ENCODE peak calls at places on chromosome 9, in ten cellular contexts. N, Z, L, U, C, H, Y, J, T and A are unnamed samples.
A peak's percentile ranks its signal among the peaks of the same experiment; 100 is the strongest.

GRCh38 chr9:126499005-126499910 is 114.5 kb upstream of the LMX1B start:
- DNase-seq in C (no peak), Z (peak; percentile 57), U (peak; percentile 29), L (peak; percentile 46), Y (no peak), H (no peak), N (peak; percentile 57), J (peak; percentile 58), T (no peak), A (peak; percentile 45)

GRCh38 chr9:107282268-107282667 is 811 bp upstream of the RAD23B start:
- DNase-seq in H (no peak), N (no peak), L (no peak), U (no peak), J (no peak), C (no peak), Z (no peak), T (no peak), Y (no peak), A (peak; percentile 17)

GRCh38 chr9:134365791-134366222 is 39.6 kb downstream of the RXRA start:
- DNase-seq in T (peak; percentile 84), C (no peak), Y (peak; percentile 74), H (peak; percentile 80), N (no peak), Z (peak; percentile 17), L (no peak), J (peak; percentile 82), U (peak; percentile 62), A (peak; percentile 49)

GRCh38 chr9:120710110-120710981 is 3.9 kb downstream of the MEGF9 start:
- DNase-seq in L (peak; percentile 85), N (peak; percentile 50), H (no peak), Z (no peak), C (no peak), Y (no peak), U (no peak), T (no peak), J (no peak), A (peak; percentile 29)

GRCh38 chr9:18274693-18275092 is 199.3 kb upstream of the ADAMTSL1 start:
- DNase-seq in J (no peak), Z (no peak), H (no peak), L (no peak), T (no peak), C (no peak), Y (no peak), U (no peak), N (peak; percentile 14), A (peak; percentile 83)

GRCh38 chr9:77440057-77440456 is 208.1 kb downstream of the GNA14 start:
- DNase-seq in L (no peak), N (no peak), U (no peak), Z (no peak), J (no peak), Y (no peak), H (no peak), C (no peak), T (peak; percentile 18), A (peak; percentile 27)

GRCh38 chr9:14186096-14186495 is 127.8 kb downstream of the NFIB start:
- DNase-seq in H (no peak), J (no peak), N (no peak), U (no peak), Y (no peak), T (no peak), C (no peak), Z (no peak), L (no peak), A (no peak)

GRCh38 chr9:68780735-68781134 is 75.7 kb downstream of the PIP5K1B start:
- DNase-seq in J (peak; percentile 35), N (peak; percentile 6), U (no peak), L (peak; percentile 36), Z (no peak), Y (no peak), H (no peak), T (no peak), C (no peak), A (no peak)

GRCh38 chr9:3330792-3331420 is 194.9 kb downstream of the RFX3 start:
- DNase-seq in T (no peak), C (no peak), J (no peak), Z (no peak), N (peak; percentile 94), H (no peak), U (no peak), L (no peak), Y (no peak), A (peak; percentile 32)

GRCh38 chr9:128733256-128733655 is 9.3 kb upstream of the ZDHHC12 start:
- DNase-seq in Z (peak; percentile 83), H (peak; percentile 60), U (peak; percentile 57), Y (peak; percentile 73), C (no peak), J (peak; percentile 90), T (peak; percentile 57), N (peak; percentile 35), L (no peak), A (peak; percentile 92)

GRCh38 chr9:135365013-135365768 is 114.4 kb upstream of the PPP1R26 start:
- DNase-seq in Z (no peak), H (no peak), J (no peak), C (no peak), N (no peak), U (no peak), L (no peak), T (no peak), Y (no peak), A (no peak)

GRCh38 chr9:5626727-5627634 is 1.9 kb upstream of the RIC1 start:
- DNase-seq in H (peak; percentile 32), Z (no peak), Y (peak; percentile 63), T (peak; percentile 51), U (peak; percentile 34), C (no peak), J (peak; percentile 38), N (peak; percentile 36), L (peak; percentile 93), A (peak; percentile 93)

GRCh38 chr9:34521406-34522045 is 1.3 kb downstream of the ENHO start:
- DNase-seq in C (no peak), N (no peak), Z (no peak), J (no peak), L (no peak), T (no peak), Y (no peak), H (no peak), U (no peak), A (no peak)

GRCh38 chr9:27818348-27818747 is 245.1 kb upstream of the C9orf72 start:
- DNase-seq in N (no peak), J (no peak), H (no peak), C (no peak), Y (no peak), U (no peak), L (no peak), Z (no peak), T (no peak), A (no peak)

GRCh38 chr9:27817747-27818146 is 244.5 kb upstream of the C9orf72 start:
- DNase-seq in H (no peak), J (no peak), Y (no peak), N (no peak), T (no peak), L (no peak), Z (no peak), U (no peak), C (no peak), A (no peak)
- H3K4me1 ChIP-seq in H (no peaks in the 10 kb centered on the region), J (no peaks in the 10 kb centered on the region), Y (no peaks in the 10 kb centered on the region), N (no peaks in the 10 kb centered on the region), T (no peaks in the 10 kb centered on the region), L (no peaks in the 10 kb centered on the region), Z (no peaks in the 10 kb centered on the region), U (no peaks in the 10 kb centered on the region), C (no peaks in the 10 kb centered on the region), A (no peaks in the 10 kb centered on the region)

GRCh38 chr9:33355933-33356332 is 46.4 kb downstream of the AQP7 start:
- DNase-seq in Y (no peak), T (no peak), J (no peak), C (no peak), L (no peak), H (no peak), N (no peak), U (no peak), Z (no peak), A (no peak)
- H3K9me3 ChIP-seq in Y (no peaks in the 10 kb centered on the region), T (no peaks in the 10 kb centered on the region), J (no peaks in the 10 kb centered on the region), C (no peaks in the 10 kb centered on the region), L (no peaks in the 10 kb centered on the region), H (no peaks in the 10 kb centered on the region), N (no peaks in the 10 kb centered on the region), U (no peaks in the 10 kb centered on the region), Z (no peaks in the 10 kb centered on the region), A (no peaks in the 10 kb centered on the region)

DNA sequence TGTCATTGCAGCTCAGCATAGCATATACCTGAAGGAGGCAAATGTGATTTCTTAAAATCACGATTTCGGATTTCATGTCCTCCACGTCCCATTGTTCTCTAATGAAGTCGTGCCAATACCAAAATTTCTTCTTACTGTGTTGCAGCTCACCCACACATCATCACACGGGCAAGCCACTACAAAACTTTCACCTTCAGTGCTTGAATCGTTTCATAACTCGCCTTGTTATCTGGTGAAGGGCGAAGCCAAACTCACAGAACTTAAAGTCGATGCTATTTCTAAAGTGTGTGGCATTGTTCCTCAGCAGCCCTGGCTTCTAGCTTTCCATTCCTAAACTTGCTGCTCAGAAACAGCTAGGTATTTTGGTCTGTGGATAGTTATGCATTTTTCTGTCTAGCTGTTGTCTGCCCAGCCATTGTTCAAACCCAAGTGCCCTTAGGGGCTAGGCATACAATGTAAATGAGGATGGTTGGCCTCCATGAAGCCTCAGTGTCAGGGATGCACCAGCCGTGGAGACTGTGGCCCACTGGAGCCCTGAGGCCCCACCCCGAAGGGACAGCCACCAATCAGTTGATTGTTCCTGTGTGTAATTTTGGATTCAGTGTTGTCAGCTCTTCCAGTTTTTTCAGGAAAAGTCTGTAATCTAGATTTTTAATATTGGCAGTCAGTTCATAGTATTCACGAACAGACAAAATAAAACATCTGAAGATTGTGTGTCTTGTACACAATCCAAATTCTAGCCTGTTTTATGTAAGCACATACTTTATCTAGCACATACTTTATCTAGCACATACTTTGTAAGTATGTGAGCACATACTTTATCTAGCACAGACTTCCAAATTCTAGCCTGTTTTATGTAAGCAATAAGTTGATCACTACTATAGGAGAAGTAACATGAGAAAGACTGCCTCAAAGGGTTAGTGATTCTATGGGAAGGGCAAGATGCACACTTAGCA is 112.8 kb downstream of the DAPK1 start:
- DNase-seq in J (no peak), N (no peak), Z (no peak), H (no peak), U (no peak), C (no peak), Y (no peak), T (no peak), L (no peak), A (no peak)
- H3K4me1 ChIP-seq in J (peaks cover 35% of the 10 kb centered on the region), N (no peaks in the 10 kb centered on the region), Z (peaks cover 10% of the 10 kb centered on the region), H (peaks cover 18% of the 10 kb centered on the region), U (peaks cover 7% of the 10 kb centered on the region), C (peaks cover 6% of the 10 kb centered on the region), Y (peaks cover 10% of the 10 kb centered on the region), T (no peaks in the 10 kb centered on the region), L (no peaks in the 10 kb centered on the region), A (peaks cover 3% of the 10 kb centered on the region)

GRCh38 chr9:69818946-69819345 is 1.7 kb upstream of the CFAP95 start:
- DNase-seq in N (no peak), H (no peak), T (no peak), Z (no peak), L (no peak), Y (no peak), C (no peak), J (no peak), U (no peak), A (no peak)
- H3K9me3 ChIP-seq in N (no peaks in the 10 kb centered on the region), H (no peaks in the 10 kb centered on the region), T (no peaks in the 10 kb centered on the region), Z (no peaks in the 10 kb centered on the region), L (no peaks in the 10 kb centered on the region), Y (no peaks in the 10 kb centered on the region), C (no peaks in the 10 kb centered on the region), J (no peaks in the 10 kb centered on the region), U (no peaks in the 10 kb centered on the region), A (no peaks in the 10 kb centered on the region)